ENCODE peak calls at places on chromosomes 1 and 21, in ten cellular contexts. W is psoas muscle, Y is fibroblast of pulmonary artery, V is HCT116, X is OCI-LY7, H is heart left ventricle, E is AG04450, O is AG09309, J is fibroblast of the aortic adventitia, A is foreskin fibroblast. F is an unnamed sample.

GRCh38 chr1:8040586-8040985 is 14.5 kb upstream of the ERRFI1 start:
- DNase-seq in E (peak), H (peak), W (peak), O (peak), Y (peak), X (no peak), V (peak), J (peak), A (peak), F (peak)

GRCh38 chr1:160030657-160031367 is 978 bp downstream of the PIGM start:
- DNase-seq in O (no peak), A (no peak), J (peak), W (no peak), Y (no peak), X (peak), E (no peak), H (no peak), V (no peak), F (no peak)

GRCh38 chr1:192011525-192011924 is 146.7 kb upstream of the RGS18 start:
- DNase-seq in Y (no peak), J (no peak), X (no peak), H (no peak), W (no peak), A (no peak), V (no peak), E (no peak), O (no peak), F (no peak)

GRCh38 chr1:170355267-170355801 is 176.6 kb upstream of the GORAB start:
- DNase-seq in J (peak), O (no peak), E (no peak), H (no peak), A (no peak), Y (no peak), V (no peak), X (no peak), W (no peak), F (no peak)

GRCh38 chr1:205670611-205671430 is 9.5 kb downstream of the SLC45A3 start:
- DNase-seq in A (no peak), O (no peak), H (no peak), W (no peak), V (no peak), X (no peak), J (no peak), Y (no peak), E (no peak), F (no peak)

GRCh38 chr1:187491082-187491720 is 662.5 kb downstream of the PLA2G4A start:
- DNase-seq in Y (peak), J (no peak), W (no peak), H (no peak), E (peak), A (peak), O (no peak), X (no peak), V (no peak), F (no peak)

GRCh38 chr21:33362044-33362555 is 37.3 kb downstream of the IFNAR1 start:
- DNase-seq in J (no peak), O (no peak), X (peak), Y (no peak), E (no peak), H (no peak), A (no peak), V (no peak), W (no peak), F (no peak)

GRCh38 chr1:28411656-28412055 is 42.1 kb downstream of the PHACTR4 start:
- DNase-seq in O (no peak), H (no peak), W (no peak), V (no peak), X (no peak), A (no peak), E (no peak), Y (no peak), J (no peak), F (no peak)

GRCh38 chr1:228335406-228336307 is 71.0 kb downstream of the TRIM11 start:
- DNase-seq in X (no peak), E (no peak), W (peak), Y (no peak), J (no peak), H (peak), A (no peak), V (no peak), O (no peak), F (no peak)

GRCh38 chr1:29249170-29249691 is 12.9 kb downstream of the PTPRU start:
- DNase-seq in E (no peak), X (no peak), J (no peak), Y (peak), H (no peak), W (no peak), A (no peak), V (no peak), O (no peak), F (no peak)

GRCh38 chr1:16215882-16216753 is 3.7 kb upstream of the ARHGEF19 start:
- DNase-seq in V (peak), X (peak), J (peak), H (peak), O (peak), A (peak), W (peak), E (no peak), Y (peak), F (no peak)

GRCh38 chr1:62800825-62801306 is 16.9 kb downstream of the ATG4C start:
- DNase-seq in O (no peak), V (no peak), E (peak), Y (peak), A (peak), W (no peak), H (no peak), X (peak), J (no peak), F (no peak)

GRCh38 chr1:117694543-117694942 is 88.7 kb downstream of the TENT5C start:
- DNase-seq in A (no peak), Y (no peak), O (no peak), J (no peak), W (no peak), H (no peak), V (no peak), E (no peak), X (no peak), F (no peak)

GRCh38 chr1:23403038-23403336 is 21.6 kb downstream of the TCEA3 start:
- DNase-seq in E (peak), X (no peak), O (no peak), V (peak), A (peak), Y (peak), H (no peak), W (no peak), J (peak), F (no peak)

GRCh38 chr1:17212487-17213121 is 7.7 kb downstream of the PADI1 start:
- DNase-seq in A (peak), V (no peak), J (peak), O (peak), H (no peak), W (peak), Y (peak), E (peak), X (no peak), F (peak)

GRCh38 chr1:50237081-50237480 is 128.4 kb downstream of the ELAVL4 start:
- DNase-seq in J (no peak), V (no peak), E (no peak), W (no peak), H (no peak), X (no peak), Y (no peak), O (no peak), A (no peak), F (no peak)

GRCh38 chr1:235421751-235422150 is 54.5 kb downstream of the TBCE start:
- DNase-seq in W (no peak), X (no peak), Y (no peak), J (no peak), V (no peak), A (no peak), E (no peak), O (no peak), H (no peak), F (no peak)

DNA sequence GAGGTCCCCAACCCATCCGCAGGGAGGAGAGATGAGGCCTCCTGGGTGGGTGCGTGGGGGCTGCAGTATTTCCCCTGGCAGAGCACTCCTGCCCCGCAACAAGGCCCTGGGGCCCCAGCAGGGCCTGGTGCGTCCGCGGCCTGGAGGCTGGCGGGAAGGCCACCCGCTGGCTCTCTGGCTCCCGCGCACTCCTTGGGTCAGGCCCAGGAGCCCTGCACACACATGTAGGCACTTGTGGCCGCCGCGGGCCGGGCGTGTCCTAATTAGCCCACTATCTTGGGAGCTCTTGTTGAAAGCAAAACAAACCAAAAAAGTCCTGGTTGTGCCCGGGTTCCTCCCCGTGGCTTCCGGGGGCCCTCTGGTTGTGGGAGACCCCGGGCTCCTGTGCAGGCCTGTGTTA is 49.7 kb upstream of the CCDC27 start:
- DNase-seq in H (no peak), X (no peak), A (no peak), E (no peak), W (no peak), Y (no peak), V (no peak), J (no peak), O (no peak), F (no peak)
- H3K4me3 ChIP-seq in H (no peak), X (no peak), A (no peak), E (no peak), W (no peak), Y (no peak), V (no peak), J (no peak), O (no peak), F (no peak)

DNA sequence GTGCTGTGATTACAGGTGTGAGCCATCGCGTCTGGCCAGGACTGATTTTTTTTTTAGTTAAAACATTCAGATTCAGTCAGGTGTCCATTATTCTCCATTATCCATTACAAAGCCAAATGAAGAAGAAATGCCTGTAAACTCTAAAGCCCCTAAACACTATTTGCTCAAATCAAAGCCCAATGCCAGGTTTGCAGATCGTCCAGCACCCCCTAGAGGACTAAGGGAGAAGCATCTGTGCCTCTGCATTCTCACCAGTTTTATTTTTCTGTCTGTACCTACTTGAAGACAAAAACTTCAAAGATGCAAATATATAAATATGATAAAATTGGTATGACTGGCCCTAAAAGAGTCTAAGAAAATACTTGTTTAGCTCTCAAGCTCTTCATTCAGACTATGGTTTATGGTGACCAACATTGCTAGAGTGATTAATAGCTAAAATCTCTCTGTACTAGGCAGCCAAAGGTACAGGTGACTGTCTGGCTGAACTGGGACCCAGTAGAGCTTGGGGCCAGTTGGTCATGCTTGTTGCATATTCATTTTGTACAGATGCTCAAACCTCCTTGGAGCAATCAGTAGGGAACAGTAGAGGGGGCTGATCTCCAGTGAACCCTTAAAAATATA is 138.4 kb downstream of the SYT2 start:
- DNase-seq in Y (peak), J (peak), X (peak), H (no peak), A (peak), W (no peak), E (no peak), O (no peak), V (peak), F (no peak)
- TF ChIP-seq CTCF in Y (peak), J (peak), X (peak), H (peak), A (peak), W (peak), E (peak), O (peak), V (peak), F (peak)

GRCh38 chr1:61056674-61057439 is 25.5 kb upstream of the NFIA start:
- DNase-seq in O (no peak), A (peak), J (peak), Y (peak), W (peak), X (peak), V (peak), H (peak), E (no peak), F (no peak)
- H3K4me3 ChIP-seq in O (peak), A (peak), J (peak), Y (peak), W (peak), X (peak), V (peak), H (peak), E (peak), F (peak)

GRCh38 chr1:39183503-39184353 is 20.8 kb upstream of the MACF1 start:
- DNase-seq in E (no peak), A (peak), O (no peak), Y (peak), W (peak), V (peak), J (peak), X (peak), H (peak), F (peak)
- TF ChIP-seq CTCF in E (peak), A (peak), O (peak), Y (peak), W (peak), V (peak), J (peak), X (peak), H (peak), F (peak)

DNA sequence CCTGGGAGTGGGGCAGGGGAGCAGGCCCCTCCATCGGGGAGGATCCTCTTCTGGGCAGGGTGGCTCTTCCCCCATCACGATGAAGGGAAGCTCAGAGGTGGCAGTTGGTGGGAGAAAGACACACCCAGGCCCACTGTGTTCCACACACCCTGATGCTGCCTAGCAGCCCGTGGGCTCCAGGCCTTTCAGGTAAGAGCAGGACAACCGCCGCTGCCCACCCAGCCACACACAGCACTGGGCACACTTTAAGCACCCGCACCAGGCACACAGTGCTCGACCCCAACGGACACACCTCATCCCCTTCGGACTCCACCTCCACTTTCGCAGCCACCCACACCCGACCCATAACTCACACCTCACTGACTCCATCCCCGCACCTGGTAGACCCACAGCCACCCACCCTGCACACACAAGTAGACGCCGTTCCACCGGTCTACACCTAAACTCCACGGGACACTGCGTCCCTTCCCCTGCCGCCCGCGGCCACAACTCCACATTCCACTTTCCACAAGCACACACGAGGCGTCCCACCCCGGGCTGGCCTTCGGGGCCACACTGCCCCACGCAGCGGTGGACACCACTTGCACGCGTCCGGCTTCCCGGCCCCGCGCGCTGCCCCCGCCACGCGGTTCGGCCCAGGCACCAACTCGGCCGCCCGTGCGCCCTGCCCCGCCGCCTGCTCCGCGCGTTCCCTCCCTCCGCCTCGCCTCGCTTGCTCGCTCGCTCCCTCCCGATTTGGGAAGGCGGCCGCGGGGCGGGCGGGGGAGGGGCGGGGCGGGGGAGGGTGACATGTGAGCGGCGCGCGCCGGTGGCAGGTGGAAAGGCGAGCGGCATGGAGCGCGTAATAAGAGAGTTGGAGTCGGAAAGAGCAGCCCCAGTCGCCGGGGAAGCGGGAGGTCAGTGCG is at the start of gene KCNQ4:
- DNase-seq in A (peak), O (no peak), X (no peak), E (no peak), H (peak), W (peak), V (no peak), Y (no peak), J (no peak), F (no peak)
- H3K4me3 ChIP-seq in A (peak), O (peak), X (no peak), E (peak), H (peak), W (peak), V (peak), Y (peak), J (peak), F (peak)

GRCh38 chr1:59100975-59101374 is 195.9 kb upstream of the FGGY start:
- DNase-seq in E (no peak), V (no peak), W (peak), O (no peak), H (no peak), X (no peak), Y (peak), J (peak), A (peak), F (no peak)
- TF ChIP-seq CTCF in E (no peak), V (no peak), W (no peak), O (no peak), H (no peak), X (no peak), Y (no peak), J (no peak), A (no peak), F (no peak)

GRCh38 chr1:40620586-40620985 is 44.9 kb downstream of the RIMS3 start:
- DNase-seq in J (no peak), H (no peak), O (no peak), A (no peak), V (no peak), Y (no peak), X (no peak), E (no peak), W (no peak), F (no peak)
- H3K4me3 ChIP-seq in J (no peak), H (no peak), O (no peak), A (no peak), V (no peak), Y (no peak), X (no peak), E (no peak), W (no peak), F (no peak)

GRCh38 chr1:242842094-242842493 is 317.6 kb upstream of the PLD5 start:
- DNase-seq in J (no peak), O (no peak), W (no peak), V (no peak), E (no peak), H (no peak), X (no peak), A (no peak), Y (no peak), F (no peak)
- TF ChIP-seq CTCF in J (no peak), O (no peak), W (no peak), V (no peak), E (no peak), H (no peak), X (no peak), A (no peak), Y (no peak), F (no peak)

GRCh38 chr1:66980745-66981367 is 56.1 kb downstream of the MIER1 start:
- DNase-seq in X (no peak), A (no peak), O (no peak), Y (peak), H (no peak), E (peak), J (peak), W (no peak), V (no peak), F (no peak)

GRCh38 chr1:66985835-66986234 is 61.0 kb downstream of the MIER1 start:
- DNase-seq in V (no peak), X (no peak), H (no peak), J (no peak), Y (no peak), O (no peak), A (no peak), W (no peak), E (no peak), F (no peak)

GRCh38 chr1:66982561-66983285 is 57.9 kb downstream of the MIER1 start:
- DNase-seq in J (no peak), Y (no peak), E (no peak), H (no peak), O (no peak), V (no peak), A (no peak), W (no peak), X (no peak), F (no peak)

GRCh38 chr1:66981679-66982078 is 56.9 kb downstream of the MIER1 start:
- DNase-seq in A (no peak), O (no peak), H (peak), E (no peak), X (peak), Y (peak), W (no peak), V (no peak), J (peak), F (no peak)

DNA sequence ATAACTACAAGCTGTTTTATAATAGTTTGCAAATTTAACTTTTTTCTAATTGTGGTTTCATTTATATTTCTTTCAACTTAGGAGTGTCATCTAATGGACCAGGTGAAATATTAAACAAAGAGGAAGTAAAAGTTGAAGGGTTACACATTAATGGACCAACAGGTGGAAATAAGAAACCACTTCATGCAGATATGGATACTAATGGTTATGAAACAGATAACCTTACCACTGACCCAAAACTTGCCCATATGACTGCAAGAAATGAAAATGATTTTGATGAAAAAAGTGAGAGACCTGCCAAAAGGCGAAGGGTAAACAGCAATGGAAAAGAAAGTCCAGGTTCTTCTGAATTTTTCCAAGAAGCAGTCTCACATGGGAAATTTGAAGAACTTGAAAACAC is 59.7 kb downstream of the MIER1 start:
- DNase-seq in V (no peak), H (no peak), O (no peak), A (no peak), J (no peak), W (no peak), X (peak), E (no peak), Y (no peak), F (no peak)
- H3K4me3 ChIP-seq in V (no peak), H (no peak), O (no peak), A (no peak), J (no peak), W (no peak), X (peak), E (no peak), Y (no peak), F (no peak)

GRCh38 chr1:109482796-109483638 is 688 bp upstream of the ATXN7L2 start:
- DNase-seq in V (no peak), A (no peak), J (no peak), X (peak), Y (no peak), H (peak), O (no peak), E (no peak), W (peak), F (no peak)
- TF ChIP-seq CTCF in V (no peak), A (no peak), J (no peak), X (peak), Y (no peak), H (no peak), O (no peak), E (peak), W (no peak), F (no peak)

F was measured in BJ.